ENCODE peak calls at places on chromosomes 7 and 10, in seven cellular contexts. One of them, this sample, is unnamed.

GRCh38 chr10:129787557-129787956 is 176.5 kb downstream of the EBF3 start:
- DNase-seq in brain microvascular endothelial cell: no peak
- DNase-seq in WTC11: no peak
- DNase-seq in GM10248: no peak
- DNase-seq in fibroblast of lung: no peak
- DNase-seq in Calu3: no peak
- DNase-seq in stomach: no peak
- DNase-seq in this sample: no peak

GRCh38 chr7:133344275-133344674 is 91.4 kb downstream of the EXOC4 start:
- DNase-seq in GM10248: no peak
- DNase-seq in brain microvascular endothelial cell: peak; percentile 9
- DNase-seq in Calu3: no peak
- DNase-seq in fibroblast of lung: peak; percentile 43
- DNase-seq in WTC11: no peak
- DNase-seq in stomach: no peak
- DNase-seq in this sample: no peak

GRCh38 chr10:49385939-49386922 is 9.7 kb downstream of the DRGX start:
- DNase-seq in GM10248: no peak
- DNase-seq in stomach: no peak
- DNase-seq in WTC11: no peak
- DNase-seq in fibroblast of lung: no peak
- DNase-seq in Calu3: no peak
- DNase-seq in brain microvascular endothelial cell: no peak
- DNase-seq in this sample: peak; percentile 32

GRCh38 chr10:70440296-70441160 is 953 bp downstream of the NODAL start:
- DNase-seq in Calu3: no peak
- DNase-seq in GM10248: no peak
- DNase-seq in brain microvascular endothelial cell: no peak
- DNase-seq in fibroblast of lung: no peak
- DNase-seq in WTC11: peak; percentile 63
- DNase-seq in stomach: no peak
- DNase-seq in this sample: no peak

GRCh38 chr7:41481353-41481752 is 221.5 kb downstream of the INHBA start:
- DNase-seq in fibroblast of lung: peak; percentile 54
- DNase-seq in brain microvascular endothelial cell: no peak
- DNase-seq in WTC11: no peak
- DNase-seq in stomach: no peak
- DNase-seq in GM10248: no peak
- DNase-seq in Calu3: no peak
- DNase-seq in this sample: no peak

GRCh38 chr10:102384606-102385429 is 10.7 kb upstream of the NFKB2 start:
- DNase-seq in Calu3: no peak
- DNase-seq in GM10248: no peak
- DNase-seq in WTC11: no peak
- DNase-seq in fibroblast of lung: peak; percentile 42
- DNase-seq in stomach: peak; percentile 38
- DNase-seq in brain microvascular endothelial cell: no peak
- DNase-seq in this sample: no peak

GRCh38 chr7:100171087-100171681 is 2.8 kb upstream of the GAL3ST4 start:
- DNase-seq in WTC11: peak; percentile 80
- DNase-seq in Calu3: no peak
- DNase-seq in GM10248: peak; percentile 54
- DNase-seq in brain microvascular endothelial cell: no peak
- DNase-seq in stomach: no peak
- DNase-seq in fibroblast of lung: no peak
- DNase-seq in this sample: no peak

GRCh38 chr7:3888096-3888495 is 587.0 kb downstream of the SDK1 start:
- DNase-seq in fibroblast of lung: peak; percentile 35
- DNase-seq in WTC11: no peak
- DNase-seq in stomach: no peak
- DNase-seq in Calu3: no peak
- DNase-seq in GM10248: no peak
- DNase-seq in brain microvascular endothelial cell: no peak
- DNase-seq in this sample: no peak

GRCh38 chr10:95133997-95134396 is 60.0 kb upstream of the ACSM6 start:
- DNase-seq in WTC11: no peak
- DNase-seq in fibroblast of lung: no peak
- DNase-seq in GM10248: no peak
- DNase-seq in Calu3: no peak
- DNase-seq in stomach: no peak
- DNase-seq in brain microvascular endothelial cell: no peak
- DNase-seq in this sample: no peak

GRCh38 chr7:18903676-18904075 is 213.8 kb downstream of the TWIST1 start:
- DNase-seq in brain microvascular endothelial cell: no peak
- DNase-seq in stomach: no peak
- DNase-seq in GM10248: no peak
- DNase-seq in fibroblast of lung: no peak
- DNase-seq in WTC11: no peak
- DNase-seq in Calu3: no peak
- DNase-seq in this sample: no peak

GRCh38 chr10:131199646-131200045 is 111.9 kb downstream of the TCERG1L start:
- DNase-seq in Calu3: no peak
- DNase-seq in stomach: peak; percentile 10
- DNase-seq in brain microvascular endothelial cell: no peak
- DNase-seq in WTC11: no peak
- DNase-seq in fibroblast of lung: no peak
- DNase-seq in GM10248: no peak
- DNase-seq in this sample: no peak

GRCh38 chr7:158555034-158555520 is 32.5 kb downstream of the PTPRN2 start:
- DNase-seq in fibroblast of lung: no peak
- DNase-seq in WTC11: peak; percentile 9
- DNase-seq in GM10248: no peak
- DNase-seq in Calu3: no peak
- DNase-seq in stomach: no peak
- DNase-seq in brain microvascular endothelial cell: no peak
- DNase-seq in this sample: no peak

GRCh38 chr7:28564755-28565374 is 152.5 kb downstream of the CREB5 start:
- DNase-seq in brain microvascular endothelial cell: no peak
- DNase-seq in fibroblast of lung: peak; percentile 7
- DNase-seq in stomach: no peak
- DNase-seq in WTC11: no peak
- DNase-seq in Calu3: no peak
- DNase-seq in GM10248: no peak
- DNase-seq in this sample: no peak

GRCh38 chr7:151539055-151539714 is 19.5 kb upstream of the RHEB start:
- DNase-seq in GM10248: no peak
- DNase-seq in stomach: no peak
- DNase-seq in fibroblast of lung: no peak
- DNase-seq in Calu3: no peak
- DNase-seq in brain microvascular endothelial cell: peak; percentile 28
- DNase-seq in WTC11: no peak
- DNase-seq in this sample: no peak

GRCh38 chr7:37117261-37117660 is 331.4 kb downstream of the ELMO1 start:
- DNase-seq in stomach: no peak
- DNase-seq in brain microvascular endothelial cell: no peak
- DNase-seq in WTC11: peak; percentile 18
- DNase-seq in fibroblast of lung: no peak
- DNase-seq in Calu3: no peak
- DNase-seq in GM10248: no peak
- DNase-seq in this sample: no peak

GRCh38 chr7:107660381-107661080 is at the start of gene SLC26A4:
- DNase-seq in stomach: no peak
- DNase-seq in Calu3: no peak
- DNase-seq in WTC11: peak; percentile 15
- DNase-seq in fibroblast of lung: no peak
- DNase-seq in brain microvascular endothelial cell: no peak
- DNase-seq in GM10248: peak; percentile 44
- DNase-seq in this sample: no peak

GRCh38 chr7:139531094-139531493 is 7.6 kb downstream of the CLEC2L start:
- DNase-seq in fibroblast of lung: no peak
- DNase-seq in Calu3: no peak
- DNase-seq in GM10248: no peak
- DNase-seq in stomach: no peak
- DNase-seq in WTC11: no peak
- DNase-seq in brain microvascular endothelial cell: no peak
- DNase-seq in this sample: no peak

GRCh38 chr10:2987185-2987768 is 80.1 kb upstream of the PFKP start:
- DNase-seq in Calu3: no peak
- DNase-seq in WTC11: no peak
- DNase-seq in fibroblast of lung: no peak
- DNase-seq in stomach: no peak
- DNase-seq in GM10248: no peak
- DNase-seq in brain microvascular endothelial cell: no peak
- DNase-seq in this sample: no peak

GRCh38 chr10:44462338-44462914 is 77.5 kb upstream of the CXCL12 start:
- DNase-seq in WTC11: no peak
- DNase-seq in brain microvascular endothelial cell: no peak
- DNase-seq in GM10248: no peak
- DNase-seq in fibroblast of lung: no peak
- DNase-seq in Calu3: no peak
- DNase-seq in stomach: no peak
- DNase-seq in this sample: no peak

GRCh38 chr10:44464503-44464902 is 79.6 kb upstream of the CXCL12 start:
- DNase-seq in stomach: no peak
- DNase-seq in GM10248: no peak
- DNase-seq in brain microvascular endothelial cell: no peak
- DNase-seq in Calu3: no peak
- DNase-seq in WTC11: no peak
- DNase-seq in fibroblast of lung: no peak
- DNase-seq in this sample: no peak

GRCh38 chr10:44466236-44466635 is 81.3 kb upstream of the CXCL12 start:
- DNase-seq in GM10248: no peak
- DNase-seq in fibroblast of lung: no peak
- DNase-seq in WTC11: no peak
- DNase-seq in stomach: no peak
- DNase-seq in Calu3: no peak
- DNase-seq in brain microvascular endothelial cell: peak; percentile 49
- DNase-seq in this sample: no peak

GRCh38 chr10:44465430-44466115 is 80.7 kb upstream of the CXCL12 start:
- DNase-seq in GM10248: no peak
- DNase-seq in brain microvascular endothelial cell: no peak
- DNase-seq in fibroblast of lung: no peak
- DNase-seq in Calu3: no peak
- DNase-seq in WTC11: no peak
- DNase-seq in stomach: no peak
- DNase-seq in this sample: no peak

DNA sequence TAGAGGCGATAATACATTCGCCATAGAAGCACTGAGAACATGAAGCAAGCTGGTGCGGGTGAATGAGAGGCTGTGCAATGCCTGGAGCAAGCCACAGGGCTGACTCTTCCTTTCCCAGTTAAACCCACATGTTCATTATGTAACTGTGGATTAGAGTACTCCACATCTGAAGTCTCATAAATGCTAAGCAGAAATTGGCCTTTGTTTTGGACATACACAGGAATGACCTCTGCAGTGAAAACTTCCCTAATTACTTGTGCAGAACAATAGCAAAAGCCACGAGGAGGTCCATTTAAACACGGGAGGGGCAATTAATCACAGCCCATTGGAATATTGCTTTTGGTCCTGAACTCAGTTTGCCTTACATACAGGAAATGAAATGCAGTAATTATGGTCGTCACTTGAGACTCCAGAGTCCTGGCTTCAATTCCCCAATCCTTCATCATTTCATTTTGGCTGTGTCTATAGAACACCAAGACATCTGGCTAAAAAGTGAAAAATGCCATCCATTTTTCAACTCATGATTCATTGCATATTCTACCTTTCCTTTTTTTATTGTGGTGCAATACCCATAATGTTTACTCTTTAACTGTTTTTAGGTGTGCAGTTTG is 78.7 kb upstream of the CXCL12 start:
- DNase-seq in fibroblast of lung: no peak
- DNase-seq in brain microvascular endothelial cell: no peak
- DNase-seq in WTC11: no peak
- DNase-seq in GM10248: no peak
- DNase-seq in Calu3: no peak
- DNase-seq in stomach: no peak
- DNase-seq in this sample: no peak
- TF ChIP-seq CTCF in fibroblast of lung: no peak
- TF ChIP-seq CTCF in brain microvascular endothelial cell: no peak
- TF ChIP-seq CTCF in WTC11: no peak
- TF ChIP-seq CTCF in GM10248: no peak
- TF ChIP-seq CTCF in Calu3: no peak
- TF ChIP-seq CTCF in stomach: no peak
- TF ChIP-seq CTCF in this sample: no peak

DNA sequence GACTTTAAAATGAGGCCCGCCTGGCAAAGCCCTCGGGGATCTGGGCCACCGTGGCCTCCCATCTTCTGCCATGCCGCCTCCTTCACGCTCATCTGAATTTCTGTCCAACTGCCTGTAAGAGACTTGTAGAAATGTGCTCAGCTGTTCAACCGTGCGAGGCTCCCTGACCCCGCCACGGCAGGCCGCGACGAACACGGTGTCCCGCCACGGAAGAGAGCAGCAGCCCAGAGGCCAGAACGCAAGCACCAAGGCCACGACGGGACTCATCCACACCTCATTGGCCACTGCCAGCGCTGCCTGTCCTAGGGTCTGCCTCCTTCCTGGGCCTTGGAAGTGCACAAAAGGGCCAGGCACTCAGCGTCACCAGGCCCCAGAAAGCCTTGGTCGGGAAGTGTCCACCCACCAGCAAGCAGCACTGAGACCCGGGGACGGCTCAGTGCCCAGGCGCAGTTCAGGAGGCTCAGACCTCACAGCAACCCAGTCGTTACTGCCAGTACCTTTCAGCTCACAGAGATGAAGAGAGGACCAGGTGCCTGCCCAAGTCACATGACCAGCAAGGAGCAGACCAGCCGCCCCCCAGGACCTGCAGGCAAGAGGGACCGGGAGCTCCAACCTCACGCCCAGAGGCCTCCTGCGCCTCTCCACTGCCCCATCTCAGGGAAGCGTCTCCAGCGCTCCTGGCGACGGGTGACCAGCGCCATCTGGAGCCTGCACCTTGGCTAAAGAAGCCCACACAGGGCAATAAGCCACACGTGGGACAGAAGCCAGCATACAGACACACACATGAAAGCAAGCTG is 85.9 kb downstream of the MAD1L1 start:
- DNase-seq in GM10248: no peak
- DNase-seq in brain microvascular endothelial cell: no peak
- DNase-seq in Calu3: no peak
- DNase-seq in fibroblast of lung: no peak
- DNase-seq in stomach: no peak
- DNase-seq in WTC11: no peak
- DNase-seq in this sample: no peak
- TF ChIP-seq CTCF in GM10248: no peak
- TF ChIP-seq CTCF in brain microvascular endothelial cell: peak; percentile 6
- TF ChIP-seq CTCF in Calu3: no peak
- TF ChIP-seq CTCF in fibroblast of lung: no peak
- TF ChIP-seq CTCF in stomach: no peak
- TF ChIP-seq CTCF in WTC11: no peak
- TF ChIP-seq CTCF in this sample: no peak

GRCh38 chr7:33886100-33886623 is 19.2 kb upstream of the BMPER start:
- DNase-seq in Calu3: peak; percentile 41
- DNase-seq in brain microvascular endothelial cell: no peak
- DNase-seq in stomach: no peak
- DNase-seq in GM10248: no peak
- DNase-seq in fibroblast of lung: no peak
- DNase-seq in WTC11: peak; percentile 78
- DNase-seq in this sample: no peak
- TF ChIP-seq CTCF in Calu3: no peak
- TF ChIP-seq CTCF in brain microvascular endothelial cell: peak; percentile 75
- TF ChIP-seq CTCF in stomach: no peak
- TF ChIP-seq CTCF in GM10248: no peak
- TF ChIP-seq CTCF in fibroblast of lung: peak; percentile 31
- TF ChIP-seq CTCF in WTC11: peak; percentile 33
- TF ChIP-seq CTCF in this sample: peak; percentile 43

DNA sequence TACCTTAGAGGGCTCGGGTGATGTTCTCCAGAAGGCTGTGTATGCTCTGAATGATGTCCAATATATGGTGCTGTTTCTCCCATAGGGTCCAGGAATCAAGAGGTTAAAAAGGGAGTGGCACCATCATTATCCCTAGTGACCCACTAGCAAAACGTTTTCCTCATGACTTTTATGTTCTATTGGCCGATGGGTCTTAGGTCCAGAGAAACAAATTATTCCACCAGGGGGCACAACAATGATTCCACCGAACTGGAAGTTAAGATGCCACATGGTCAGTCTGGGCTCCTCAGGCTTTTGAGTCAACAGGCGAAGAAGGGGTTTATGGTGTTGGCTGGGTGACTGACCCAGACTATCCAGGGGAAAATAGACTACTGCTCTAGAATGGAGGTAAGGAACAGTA is 256.1 kb downstream of the COBL start:
- DNase-seq in stomach: no peak
- DNase-seq in fibroblast of lung: no peak
- DNase-seq in Calu3: no peak
- DNase-seq in brain microvascular endothelial cell: no peak
- DNase-seq in WTC11: no peak
- DNase-seq in GM10248: no peak
- DNase-seq in this sample: no peak
- TF ChIP-seq CTCF in stomach: no peak
- TF ChIP-seq CTCF in fibroblast of lung: no peak
- TF ChIP-seq CTCF in Calu3: peak; percentile 27
- TF ChIP-seq CTCF in brain microvascular endothelial cell: peak; percentile 18
- TF ChIP-seq CTCF in WTC11: no peak
- TF ChIP-seq CTCF in GM10248: no peak
- TF ChIP-seq CTCF in this sample: peak; percentile 21

This sample was measured in mesothelial cell of epicardium.